ENCODE peak calls at places on chromosome 20, in four cellular contexts. A, K, P and G are unnamed samples.

GRCh38 chr20:20184149-20184548 is 131.8 kb downstream of the CFAP61 start:
- DNase-seq in K (no peak), P (no peak), A (peak; percentile 29), G (no peak)

GRCh38 chr20:50645253-50646068 is 45.9 kb downstream of the RIPOR3 start:
- DNase-seq in P (peak; percentile 95), K (peak; percentile 93), A (no peak), G (peak; percentile 96)

GRCh38 chr20:50003253-50003656 is 20.5 kb downstream of the SNAI1 start:
- DNase-seq in K (peak; percentile 90), A (no peak), P (peak; percentile 71), G (no peak)

GRCh38 chr20:43636429-43636828 is 30.5 kb upstream of the MYBL2 start:
- DNase-seq in P (no peak), A (no peak), K (no peak), G (no peak)

GRCh38 chr20:35048739-35049138 is 43.9 kb downstream of the TRPC4AP start:
- DNase-seq in P (no peak), A (no peak), K (no peak), G (no peak)

GRCh38 chr20:34507661-34508060 is 8.6 kb upstream of the DYNLRB1 start:
- DNase-seq in P (no peak), A (no peak), K (no peak), G (no peak)

GRCh38 chr20:23666698-23667097 is 22.1 kb downstream of the CST4 start:
- DNase-seq in P (no peak), A (no peak), K (no peak), G (no peak)

GRCh38 chr20:56428881-56429280 is 16.8 kb downstream of the CASS4 start:
- DNase-seq in P (no peak), A (no peak), K (no peak), G (no peak)

GRCh38 chr20:64107736-64108457 is 532 bp upstream of the NPBWR2 start:
- DNase-seq in A (no peak), P (no peak), K (no peak), G (peak; percentile 57)

GRCh38 chr20:49867453-49868215 is 47.7 kb downstream of the SPATA2 start:
- DNase-seq in A (no peak), K (no peak), P (no peak), G (no peak)

GRCh38 chr20:20267685-20268429 is 100.0 kb upstream of the INSM1 start:
- DNase-seq in A (no peak), P (no peak), K (no peak), G (no peak)

GRCh38 chr20:20806121-20806820 is 93.8 kb upstream of the RALGAPA2 start:
- DNase-seq in P (no peak), K (no peak), A (no peak), G (no peak)

GRCh38 chr20:420721-421574 is 12.8 kb downstream of the RBCK1 start:
- DNase-seq in A (no peak), P (no peak), K (no peak), G (no peak)

GRCh38 chr20:1671891-1672669 is 14.5 kb upstream of the SIRPG start:
- DNase-seq in P (no peak), K (no peak), A (no peak), G (no peak)

GRCh38 chr20:34622821-34623451 is 54.0 kb downstream of the PIGU start:
- DNase-seq in A (no peak), P (no peak), K (no peak), G (no peak)

GRCh38 chr20:12928755-12929401 is 79.9 kb upstream of the SPTLC3 start:
- DNase-seq in P (peak; percentile 82), K (peak; percentile 92), A (no peak), G (no peak)

GRCh38 chr20:32649697-32650471 is 23.9 kb downstream of the C20orf203 start:
- DNase-seq in P (no peak), K (no peak), A (no peak), G (no peak)

GRCh38 chr20:48819813-48820648 is 7.8 kb downstream of the PREX1 start:
- DNase-seq in A (no peak), P (no peak), K (no peak), G (no peak)

GRCh38 chr20:37524859-37525708 is 2.6 kb downstream of the BLCAP start:
- DNase-seq in P (peak; percentile 97), K (peak; percentile 54), A (no peak), G (no peak)

GRCh38 chr20:64241061-64241460 is 14.5 kb upstream of the PCMTD2 start:
- DNase-seq in P (no peak), K (no peak), A (no peak), G (no peak)

GRCh38 chr20:38139919-38140753 is 24.9 kb downstream of the TGM2 start:
- DNase-seq in A (no peak), P (no peak), K (peak; percentile 48), G (peak; percentile 20)

GRCh38 chr20:62702886-62703852 is 5.5 kb upstream of the NTSR1 start:
- DNase-seq in A (no peak), K (peak; percentile 82), P (peak; percentile 89), G (no peak)

GRCh38 chr20:48601798-48602197 is 226.0 kb downstream of the PREX1 start:
- DNase-seq in K (no peak), P (no peak), A (no peak), G (no peak)

GRCh38 chr20:16208443-16208842 is 364.8 kb downstream of the KIF16B start:
- DNase-seq in A (no peak), P (no peak), K (no peak), G (no peak)

GRCh38 chr20:37228111-37228510 is 33.5 kb downstream of the GHRH start:
- DNase-seq in P (no peak), K (no peak), A (no peak), G (no peak)

GRCh38 chr20:36275011-36275410 is 31.1 kb upstream of the DLGAP4 start:
- DNase-seq in K (no peak), P (no peak), A (no peak), G (no peak)

GRCh38 chr20:41027366-41027765 is 1.3 kb upstream of the TOP1 start:
- DNase-seq in A (peak; percentile 21), P (no peak), K (no peak), G (no peak)
- H3K4me1 ChIP-seq in A (peaks cover 37% of the 10 kb centered on the region), P (peaks cover 24% of the 10 kb centered on the region), K (peaks cover 21% of the 10 kb centered on the region), G (peaks cover 15% of the 10 kb centered on the region)

GRCh38 chr20:58868795-58869194 is 16.3 kb downstream of the GNAS start:
- DNase-seq in A (no peak), P (no peak), K (no peak), G (no peak)
- TF ChIP-seq CTCF in A (no peak), P (no peak), K (peak; percentile 22), G (peak; percentile 35)

GRCh38 chr20:30484749-30485070 is 772.8 kb upstream of the DEFB115 start:
- DNase-seq in A (no peak), P (no peak), K (no peak), G (no peak)

GRCh38 chr20:30484009-30484748 is 773.3 kb upstream of the DEFB115 start:
- DNase-seq in A (no peak), K (no peak), P (no peak), G (no peak)

GRCh38 chr20:30485331-30486102 is 771.9 kb upstream of the DEFB115 start:
- DNase-seq in K (no peak), P (no peak), A (no peak), G (no peak)

GRCh38 chr20:30487947-30488926 is 769.2 kb upstream of the DEFB115 start:
- DNase-seq in P (no peak), K (no peak), A (no peak), G (no peak)

GRCh38 chr20:30486103-30486478 is 771.4 kb upstream of the DEFB115 start:
- DNase-seq in A (no peak), K (peak; percentile 7), P (no peak), G (no peak)
- H3K9me3 ChIP-seq in A (peaks cover 42% of the 10 kb centered on the region), K (peaks cover 7% of the 10 kb centered on the region), P (peaks cover 23% of the 10 kb centered on the region), G (peaks cover 2% of the 10 kb centered on the region)

GRCh38 chr20:54524849-54525248 is 49.5 kb downstream of the DOK5 start:
- DNase-seq in K (no peak), P (no peak), A (no peak), G (no peak)
- H3K4me1 ChIP-seq in K (peaks cover 8% of the 10 kb centered on the region), P (no peaks in the 10 kb centered on the region), A (no peaks in the 10 kb centered on the region), G (no peaks in the 10 kb centered on the region)

GRCh38 chr20:10667560-10668167 is 6.1 kb downstream of the JAG1 start:
- DNase-seq in K (no peak), P (peak; percentile 76), A (no peak), G (no peak)
- TF ChIP-seq CTCF in K (no peak), P (no peak), A (no peak), G (peak; percentile 3)

DNA sequence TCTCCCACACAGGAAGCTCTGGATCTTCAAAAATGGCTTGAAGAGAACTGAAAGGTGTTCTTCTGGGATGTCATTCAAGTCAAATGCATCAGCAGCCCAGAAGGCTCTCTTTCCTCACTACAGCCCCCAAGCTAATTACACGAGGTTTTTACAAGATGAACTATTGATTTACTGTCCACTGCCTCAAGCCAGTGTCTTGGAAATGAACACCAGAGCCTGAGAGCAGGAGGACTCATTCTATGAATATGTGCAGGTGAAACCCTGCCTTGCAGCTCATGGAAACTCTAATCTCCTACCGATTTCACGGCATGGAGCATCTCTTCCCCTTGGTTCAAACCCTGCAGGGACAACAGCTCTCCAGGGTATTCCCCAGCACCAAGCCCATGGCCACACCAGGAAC is 98.9 kb upstream of the CST7 start:
- DNase-seq in P (no peak), K (no peak), A (no peak), G (no peak)
- H3K9me3 ChIP-seq in P (peaks cover 6% of the 10 kb centered on the region), K (no peaks in the 10 kb centered on the region), A (peaks cover 10% of the 10 kb centered on the region), G (peaks cover 8% of the 10 kb centered on the region)